ENCODE peak calls at places on chromosomes 4 and X, in eight cellular contexts. B, C, L, P, J, U, K and S are unnamed samples.

GRCh38 chrX:139826065-139827044 is 106.5 kb downstream of the ATP11C start:
- DNase-seq in C (peak), K (no peak), P (peak), U (peak), B (no peak), L (peak), J (peak), S (no peak)

GRCh38 chrX:133413218-133413925 is 1.9 kb downstream of the GPC4 start:
- DNase-seq in U (peak), C (no peak), P (no peak), K (no peak), B (no peak), L (no peak), J (no peak), S (no peak)

GRCh38 chrX:149881081-149881711 is at the start of gene MAGEA8:
- DNase-seq in P (no peak), B (no peak), U (no peak), L (no peak), K (no peak), C (no peak), J (no peak), S (no peak)

GRCh38 chrX:124098089-124098488 is 136.6 kb downstream of the STAG2 start:
- DNase-seq in B (peak), U (peak), L (peak), P (peak), C (peak), J (peak), K (no peak), S (no peak)

GRCh38 chrX:34943235-34943634 is 639 bp downstream of the FAM47B start:
- DNase-seq in U (no peak), P (no peak), L (no peak), B (no peak), J (no peak), K (no peak), C (no peak), S (no peak)

GRCh38 chr4:53233396-53233795 is 132.5 kb downstream of the SCFD2 start:
- DNase-seq in U (no peak), P (peak), J (no peak), B (no peak), L (no peak), C (no peak), K (no peak), S (no peak)

GRCh38 chr4:54225671-54226398 is 3.3 kb upstream of the PDGFRA start:
- DNase-seq in C (no peak), B (no peak), J (peak), K (no peak), P (peak), L (no peak), U (no peak), S (no peak)

GRCh38 chr4:39823193-39823592 is 125.3 kb downstream of the UBE2K start:
- DNase-seq in J (peak), U (no peak), B (no peak), K (no peak), P (peak), L (peak), C (no peak), S (no peak)

GRCh38 chrX:130184857-130185256 is 13.1 kb downstream of the RAB33A start:
- DNase-seq in B (no peak), K (no peak), C (no peak), L (no peak), U (no peak), P (no peak), J (no peak), S (no peak)

GRCh38 chrX:55169782-55170181 is 50.4 kb upstream of the PAGE5 start:
- DNase-seq in B (no peak), C (no peak), J (no peak), K (no peak), P (no peak), U (no peak), L (no peak), S (no peak)

GRCh38 chr4:519203-519651 is 20.2 kb downstream of the PIGG start:
- DNase-seq in C (no peak), J (no peak), P (no peak), K (no peak), B (no peak), U (no peak), L (no peak), S (no peak)

GRCh38 chr4:76300012-76300411 is 6.5 kb upstream of the STBD1 start:
- DNase-seq in K (no peak), U (no peak), L (no peak), J (no peak), P (no peak), C (no peak), B (no peak), S (no peak)

GRCh38 chr4:74661427-74662171 is 132.7 kb downstream of the BTC start:
- DNase-seq in J (no peak), K (no peak), U (no peak), C (peak), B (no peak), L (no peak), P (no peak), S (peak)

GRCh38 chr4:136650541-136651277 is 881.6 kb downstream of the PCDH18 start:
- DNase-seq in K (no peak), J (no peak), L (no peak), U (peak), P (no peak), B (no peak), C (peak), S (no peak)